ENCODE peak calls at places on chromosomes 13 and 19, in eight cellular contexts. R is Kasumi-1; K is fibroblast of lung; C is frontal cortex; S is mesenchymal stem cell; X is stimulated activated CD4-positive, alpha-beta T cell treated with anti-CD3 and anti-CD28 coated beads, Interleukin-15, amount 100 ng/mL, for 48 hours; A is activated T-helper 2 cell treated with anti-CD3 and anti-CD28 coated beads, Interferon-gamma antibody, Interleukin-2, Interleukin-4, amounts not matched to agents 10 μg/mL and 5 μg/mL and 100 μg/mL, durations not matched to agents 14 hours and 24 hours and 36 hours; T is omental fat pad. Y is an unnamed sample.

GRCh38 chr19:2358548-2359173 is 1.4 kb upstream of the TMPRSS9 start:
- DNase-seq in R (no peak), K (no peak), C (no peak), S (no peak), X (no peak), A (no peak), T (no peak), Y (no peak)

GRCh38 chr19:42114412-42114811 is 17.8 kb downstream of the POU2F2 start:
- DNase-seq in R (no peak), K (no peak), C (no peak), S (peak), X (no peak), A (no peak), T (no peak), Y (no peak)

GRCh38 chr19:38678217-38678890 is 30.9 kb downstream of the ACTN4 start:
- DNase-seq in R (no peak), K (no peak), C (no peak), S (no peak), X (no peak), A (no peak), T (no peak), Y (no peak)

GRCh38 chr13:110106726-110107125 is 200.2 kb downstream of the COL4A1 start:
- DNase-seq in R (no peak), K (peak), C (no peak), S (no peak), X (no peak), A (no peak), T (no peak), Y (no peak)

GRCh38 chr13:75226755-75227435 is 255.1 kb downstream of the TBC1D4 start:
- DNase-seq in R (peak), K (peak), C (no peak), S (peak), X (no peak), A (no peak), T (no peak), Y (no peak)

GRCh38 chr19:2811221-2811722 is 8.4 kb upstream of the ZNF554 start:
- DNase-seq in R (no peak), K (no peak), C (peak), S (no peak), X (no peak), A (no peak), T (no peak), Y (no peak)

GRCh38 chr19:38736036-38736412 is 8.2 kb downstream of the CAPN12 start:
- DNase-seq in R (no peak), K (peak), C (no peak), S (peak), X (peak), A (peak), T (no peak), Y (no peak)

GRCh38 chr19:852136-853013 is at the start of gene ELANE:
- DNase-seq in R (peak), K (no peak), C (no peak), S (no peak), X (no peak), A (no peak), T (no peak), Y (no peak)

GRCh38 chr13:113297370-113297871 is 382 bp downstream of the LAMP1 start:
- DNase-seq in R (no peak), K (peak), C (no peak), S (peak), X (peak), A (peak), T (no peak), Y (peak)

GRCh38 chr19:39834287-39834841 is 402 bp upstream of the DYRK1B start:
- DNase-seq in R (no peak), K (no peak), C (no peak), S (no peak), X (no peak), A (no peak), T (no peak), Y (no peak)

GRCh38 chr19:49665301-49666119 is at the start of the genes BCL2L12 and IRF3:
- DNase-seq in R (peak), K (peak), C (peak), S (peak), X (peak), A (peak), T (peak), Y (peak)

GRCh38 chr13:91381371-91381770 is 17.1 kb upstream of the GPC5 start:
- DNase-seq in R (peak), K (peak), C (no peak), S (peak), X (no peak), A (no peak), T (no peak), Y (no peak)

GRCh38 chr19:54431255-54431838 is 16.1 kb downstream of the TTYH1 start:
- DNase-seq in R (no peak), K (peak), C (no peak), S (no peak), X (no peak), A (no peak), T (no peak), Y (no peak)

GRCh38 chr19:8265872-8266271 is 42.3 kb downstream of the CD320 start:
- DNase-seq in R (no peak), K (no peak), C (no peak), S (no peak), X (no peak), A (no peak), T (no peak), Y (no peak)